ENCODE peak calls at places on chromosome 15, in six cellular contexts. G, R, O, U, T and M are unnamed samples.

GRCh38 chr15:80991446-80991845 is 1.8 kb upstream of the MESD start:
- DNase-seq in G (no peak), R (peak; percentile 32), O (peak; percentile 44), U (peak; percentile 71), T (peak; percentile 71), M (peak; percentile 74)

GRCh38 chr15:42491540-42492225 is 742 bp upstream of the ZNF106 start:
- DNase-seq in G (no peak), R (no peak), O (no peak), U (no peak), T (no peak), M (no peak)

GRCh38 chr15:23642413-23643044 is 5.1 kb downstream of the MAGEL2 start:
- DNase-seq in G (peak; percentile 71), R (peak; percentile 43), O (peak; percentile 66), U (peak; percentile 49), T (peak; percentile 56), M (peak; percentile 77)

GRCh38 chr15:25789616-25790002 is 73.5 kb downstream of the ATP10A start:
- DNase-seq in G (no peak), R (no peak), O (no peak), U (no peak), T (no peak), M (no peak)

GRCh38 chr15:76139368-76140068 is 79.7 kb downstream of the TMEM266 start:
- DNase-seq in G (peak; percentile 71), R (no peak), O (peak; percentile 88), U (peak; percentile 63), T (peak; percentile 67), M (peak; percentile 48)

GRCh38 chr15:76398301-76398700 is 61.7 kb downstream of the ISL2 start:
- DNase-seq in G (no peak), R (no peak), O (no peak), U (no peak), T (no peak), M (no peak)

GRCh38 chr15:61499371-61499770 is 270.3 kb upstream of the RORA start:
- DNase-seq in G (no peak), R (no peak), O (no peak), U (no peak), T (no peak), M (no peak)

GRCh38 chr15:76614725-76615124 is 278.2 kb downstream of the ISL2 start:
- DNase-seq in G (no peak), R (no peak), O (no peak), U (no peak), T (no peak), M (no peak)

GRCh38 chr15:70406624-70407390 is 309.1 kb upstream of the TLE3 start:
- DNase-seq in G (no peak), R (no peak), O (no peak), U (no peak), T (no peak), M (no peak)

GRCh38 chr15:28014623-28015200 is 84.4 kb downstream of the OCA2 start:
- DNase-seq in G (no peak), R (no peak), O (no peak), U (no peak), T (no peak), M (no peak)

GRCh38 chr15:58201536-58201935 is 63.4 kb downstream of the AQP9 start:
- DNase-seq in G (no peak), R (no peak), O (no peak), U (no peak), T (no peak), M (no peak)

GRCh38 chr15:31442203-31443090 is 115.8 kb downstream of the KLF13 start:
- DNase-seq in G (no peak), R (peak; percentile 35), O (no peak), U (no peak), T (peak; percentile 77), M (no peak)

GRCh38 chr15:99433757-99434211 is 132.0 kb upstream of the MEF2A start:
- DNase-seq in G (no peak), R (no peak), O (peak; percentile 3), U (no peak), T (no peak), M (peak; percentile 7)

GRCh38 chr15:36887214-36888017 is 212.9 kb downstream of the MEIS2 start:
- DNase-seq in G (no peak), R (no peak), O (no peak), U (no peak), T (no peak), M (no peak)

GRCh38 chr15:48061588-48061987 is 59.2 kb upstream of the SLC24A5 start:
- DNase-seq in G (no peak), R (no peak), O (no peak), U (no peak), T (no peak), M (no peak)

GRCh38 chr15:67838789-67839332 is 984 bp downstream of the RNU6-1 start:
- DNase-seq in G (peak; percentile 82), R (peak; percentile 67), O (peak; percentile 61), U (peak; percentile 62), T (no peak), M (peak; percentile 59)

GRCh38 chr15:84858231-84858630 is 26.2 kb upstream of the SLC28A1 start:
- DNase-seq in G (no peak), R (no peak), O (no peak), U (no peak), T (no peak), M (no peak)

GRCh38 chr15:31403606-31404005 is 77.0 kb downstream of the KLF13 start:
- DNase-seq in G (no peak), R (no peak), O (no peak), U (no peak), T (no peak), M (no peak)

GRCh38 chr15:67520276-67520975 is 505 bp upstream of the C15orf61 start:
- DNase-seq in G (no peak), R (no peak), O (no peak), U (no peak), T (no peak), M (no peak)

GRCh38 chr15:91237493-91237892 is 137.4 kb downstream of the SV2B start:
- DNase-seq in G (no peak), R (no peak), O (no peak), U (no peak), T (no peak), M (no peak)

GRCh38 chr15:64341961-64342360 is 14.0 kb downstream of the CSNK1G1 start:
- DNase-seq in G (no peak), R (no peak), O (no peak), U (no peak), T (no peak), M (no peak)

GRCh38 chr15:46735115-46735514 is 982.2 kb upstream of the SEMA6D start:
- DNase-seq in G (no peak), R (no peak), O (no peak), U (no peak), T (peak; percentile 6), M (no peak)

GRCh38 chr15:48370460-48370859 is 39.2 kb downstream of the DUT start:
- DNase-seq in G (no peak), R (no peak), O (no peak), U (no peak), T (no peak), M (no peak)

GRCh38 chr15:42992626-42993025 is 72.0 kb upstream of the TTBK2 start:
- DNase-seq in G (no peak), R (no peak), O (no peak), U (no peak), T (no peak), M (no peak)

GRCh38 chr15:57570994-57571393 is 20.7 kb upstream of the MYZAP start:
- DNase-seq in G (no peak), R (no peak), O (no peak), U (no peak), T (no peak), M (no peak)

GRCh38 chr15:60396964-60397771 is 618 bp downstream of the ANXA2 start:
- DNase-seq in G (peak; percentile 84), R (peak; percentile 68), O (peak; percentile 52), U (peak; percentile 80), T (peak; percentile 48), M (peak; percentile 53)

GRCh38 chr15:59457103-59457502 is 19.1 kb downstream of the FAM81A start:
- DNase-seq in G (no peak), R (no peak), O (no peak), U (no peak), T (no peak), M (no peak)

GRCh38 chr15:50135123-50135541 is 16.1 kb upstream of the ATP8B4 start:
- DNase-seq in G (no peak), R (no peak), O (no peak), U (no peak), T (no peak), M (no peak)

GRCh38 chr15:50131617-50132016 is 12.6 kb upstream of the ATP8B4 start:
- DNase-seq in G (no peak), R (no peak), O (no peak), U (no peak), T (no peak), M (no peak)

GRCh38 chr15:50137330-50137761 is 18.3 kb upstream of the ATP8B4 start:
- DNase-seq in G (no peak), R (no peak), O (no peak), U (no peak), T (no peak), M (no peak)

GRCh38 chr15:50137893-50138292 is 18.9 kb upstream of the ATP8B4 start:
- DNase-seq in G (no peak), R (no peak), O (no peak), U (no peak), T (no peak), M (no peak)

DNA sequence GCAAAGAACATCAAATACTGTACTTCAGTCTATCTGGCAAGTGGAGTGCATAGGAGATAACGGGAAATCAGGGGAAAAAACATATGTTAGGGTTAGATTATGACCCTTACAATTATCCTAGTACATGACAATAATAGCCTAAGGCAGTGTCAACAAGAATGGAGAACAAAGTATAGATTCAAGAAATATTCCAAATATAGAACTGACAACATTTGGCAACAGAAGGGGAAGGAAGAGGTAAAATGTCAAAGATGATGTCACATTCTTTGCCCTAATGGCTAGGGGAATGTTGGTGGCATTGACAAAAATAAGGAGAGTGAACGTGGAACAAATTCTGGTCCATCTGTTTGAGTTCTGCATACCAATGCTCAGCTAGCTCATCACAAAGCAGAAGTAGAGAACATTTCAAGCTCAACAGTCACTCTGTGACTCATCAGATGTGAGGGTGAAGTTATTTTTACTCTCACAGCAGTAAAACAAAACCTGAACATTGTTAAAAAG is 15.5 kb upstream of the ATP8B4 start:
- DNase-seq in G (no peak), R (no peak), O (no peak), U (no peak), T (no peak), M (no peak)
- H3K36me3 ChIP-seq in G (no peaks in the 10 kb centered on the region), R (no peaks in the 10 kb centered on the region), O (no peaks in the 10 kb centered on the region), U (no peaks in the 10 kb centered on the region), T (no peaks in the 10 kb centered on the region), M (no peaks in the 10 kb centered on the region)

GRCh38 chr15:65595960-65596359 is 15.0 kb downstream of the INTS14 start:
- DNase-seq in G (no peak), R (no peak), O (no peak), U (no peak), T (peak; percentile 57), M (no peak)
- H3K36me3 ChIP-seq in G (peaks cover 2% of the 10 kb centered on the region), R (peaks cover 2% of the 10 kb centered on the region), O (peaks cover 7% of the 10 kb centered on the region), U (peaks cover 31% of the 10 kb centered on the region), T (peaks cover 92% of the 10 kb centered on the region), M (no peaks in the 10 kb centered on the region)

DNA sequence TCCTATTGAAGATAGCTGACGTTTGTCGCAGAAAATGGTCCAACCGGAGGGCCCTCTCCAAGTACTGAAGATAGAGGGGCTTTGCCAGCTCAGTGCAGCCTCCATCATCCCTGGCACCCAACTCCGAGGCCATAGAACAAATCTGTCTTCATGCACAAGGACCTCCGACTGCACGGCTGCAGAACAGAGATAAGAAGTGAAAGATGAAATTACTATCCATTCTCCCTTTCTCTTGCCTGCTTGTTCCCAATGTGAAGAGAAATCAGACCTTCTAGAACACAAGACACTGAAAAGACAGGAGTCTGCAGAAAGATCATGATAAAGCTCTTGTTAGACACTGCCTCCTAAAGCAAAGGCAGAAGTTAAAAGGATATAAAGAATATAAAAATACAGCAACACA is 19.9 kb downstream of the INO80 start:
- DNase-seq in G (no peak), R (no peak), O (no peak), U (no peak), T (no peak), M (no peak)
- H3K36me3 ChIP-seq in G (peaks cover 2% of the 10 kb centered on the region), R (no peaks in the 10 kb centered on the region), O (peaks cover 4% of the 10 kb centered on the region), U (peaks cover 25% of the 10 kb centered on the region), T (peaks cover 92% of the 10 kb centered on the region), M (no peaks in the 10 kb centered on the region)

GRCh38 chr15:62712455-62712839 is 330.1 kb upstream of the TPM1 start:
- DNase-seq in G (no peak), R (no peak), O (no peak), U (no peak), T (no peak), M (no peak)
- H3K36me3 ChIP-seq in G (peaks cover 5% of the 10 kb centered on the region), R (peaks cover 1% of the 10 kb centered on the region), O (no peaks in the 10 kb centered on the region), U (peaks cover 7% of the 10 kb centered on the region), T (no peaks in the 10 kb centered on the region), M (no peaks in the 10 kb centered on the region)